ENCODE peak calls at places on chromosomes 3 and 15, in four cellular contexts. K, T, U and B are unnamed samples.

GRCh38 chr3:60079076-60079475 is 1029.3 kb upstream of the CFAP20DC start:
- DNase-seq in K (peak; percentile 85), T (peak; percentile 8), U (peak; percentile 60), B (no peak)

GRCh38 chr3:175941352-175941751 is 1082.2 kb downstream of the NAALADL2 start:
- DNase-seq in K (peak; percentile 30), T (peak; percentile 25), U (peak; percentile 79), B (no peak)

GRCh38 chr3:112134335-112135124 is 1.5 kb upstream of the GCSAM start:
- DNase-seq in K (peak; percentile 44), T (no peak), U (no peak), B (no peak)

GRCh38 chr3:55518451-55518850 is 31.3 kb upstream of the WNT5A start:
- DNase-seq in K (no peak), T (no peak), U (no peak), B (peak; percentile 29)

GRCh38 chr3:197362086-197362485 is 63.7 kb upstream of the DLG1 start:
- DNase-seq in K (no peak), T (no peak), U (no peak), B (no peak)

GRCh38 chr3:126389112-126389791 is 5.5 kb upstream of the CFAP100 start:
- DNase-seq in K (peak; percentile 81), T (peak; percentile 97), U (peak; percentile 97), B (peak; percentile 90)

GRCh38 chr3:13890377-13891016 is 10.6 kb upstream of the WNT7A start:
- DNase-seq in K (peak; percentile 46), T (no peak), U (no peak), B (no peak)

GRCh38 chr15:33201376-33202189 is 7.1 kb upstream of the FMN1 start:
- DNase-seq in K (peak; percentile 50), T (peak; percentile 87), U (peak; percentile 77), B (peak; percentile 77)

GRCh38 chr15:92429378-92430066 is 35.8 kb downstream of the ST8SIA2 start:
- DNase-seq in K (no peak), T (peak; percentile 65), U (peak; percentile 61), B (peak; percentile 91)

GRCh38 chr3:128906031-128906803 is 26.8 kb downstream of the ACAD9 start:
- DNase-seq in K (no peak), T (no peak), U (no peak), B (no peak)

GRCh38 chr15:27058939-27059338 is 88.0 kb downstream of the GABRG3 start:
- DNase-seq in K (no peak), T (no peak), U (no peak), B (no peak)

GRCh38 chr3:38136272-38136806 is 588 bp downstream of the ACAA1 start:
- DNase-seq in K (peak; percentile 30), T (no peak), U (peak; percentile 59), B (peak; percentile 72)

GRCh38 chr3:149186726-149187125 is 34.9 kb downstream of the CP start:
- DNase-seq in K (no peak), T (peak; percentile 7), U (peak; percentile 57), B (no peak)

GRCh38 chr3:171598990-171599389 is 138.8 kb upstream of the TNIK start:
- DNase-seq in K (no peak), T (no peak), U (no peak), B (no peak)

GRCh38 chr3:118628704-118629341 is 405.8 kb downstream of the IGSF11 start:
- DNase-seq in K (peak; percentile 46), T (peak; percentile 88), U (peak; percentile 92), B (peak; percentile 72)

GRCh38 chr3:157436583-157437300 is at the start of gene PTX3:
- DNase-seq in K (no peak), T (peak; percentile 51), U (peak; percentile 54), B (peak; percentile 87)

GRCh38 chr15:59846100-59846499 is 157.0 kb upstream of the BNIP2 start:
- DNase-seq in K (no peak), T (no peak), U (no peak), B (no peak)

GRCh38 chr3:72924055-72924454 is 36.2 kb downstream of the GXYLT2 start:
- DNase-seq in K (peak; percentile 13), T (peak; percentile 6), U (peak; percentile 43), B (no peak)

GRCh38 chr3:158369279-158369678 is 201.7 kb upstream of the MLF1 start:
- DNase-seq in K (no peak), T (no peak), U (no peak), B (no peak)

GRCh38 chr3:110526732-110527727 is 544.6 kb upstream of the NECTIN3 start:
- DNase-seq in K (no peak), T (peak; percentile 10), U (peak; percentile 61), B (peak; percentile 94)

GRCh38 chr3:188052966-188053340 is 101.0 kb upstream of the LPP start:
- DNase-seq in K (no peak), T (no peak), U (no peak), B (no peak)

GRCh38 chr3:41259449-41260062 is 60.3 kb downstream of the CTNNB1 start:
- DNase-seq in K (no peak), T (no peak), U (no peak), B (peak; percentile 54)

GRCh38 chr3:45225465-45226205 is 452 bp downstream of the TMEM158 start:
- DNase-seq in K (no peak), T (peak; percentile 74), U (peak; percentile 57), B (peak; percentile 73)

GRCh38 chr3:94272030-94272429 is 209.2 kb downstream of the NSUN3 start:
- DNase-seq in K (no peak), T (no peak), U (no peak), B (no peak)

GRCh38 chr3:94525039-94525438 is 462.2 kb downstream of the NSUN3 start:
- DNase-seq in K (no peak), T (peak; percentile 61), U (peak; percentile 8), B (no peak)

GRCh38 chr3:136209921-136210320 is 13.8 kb upstream of the MSL2 start:
- DNase-seq in K (no peak), T (no peak), U (no peak), B (peak; percentile 32)

GRCh38 chr3:11536936-11537612 is 106.6 kb downstream of the VGLL4 start:
- DNase-seq in K (no peak), T (no peak), U (no peak), B (no peak)

GRCh38 chr3:72818915-72819314 is 29.3 kb downstream of the SHQ1 start:
- DNase-seq in K (no peak), T (no peak), U (no peak), B (peak; percentile 91)

GRCh38 chr15:73704869-73705645 is 20.9 kb downstream of the CD276 start:
- DNase-seq in K (peak; percentile 67), T (peak; percentile 78), U (peak; percentile 89), B (peak; percentile 66)

GRCh38 chr3:135917076-135917475 is 48.5 kb upstream of the PPP2R3A start:
- DNase-seq in K (no peak), T (no peak), U (no peak), B (no peak)

DNA sequence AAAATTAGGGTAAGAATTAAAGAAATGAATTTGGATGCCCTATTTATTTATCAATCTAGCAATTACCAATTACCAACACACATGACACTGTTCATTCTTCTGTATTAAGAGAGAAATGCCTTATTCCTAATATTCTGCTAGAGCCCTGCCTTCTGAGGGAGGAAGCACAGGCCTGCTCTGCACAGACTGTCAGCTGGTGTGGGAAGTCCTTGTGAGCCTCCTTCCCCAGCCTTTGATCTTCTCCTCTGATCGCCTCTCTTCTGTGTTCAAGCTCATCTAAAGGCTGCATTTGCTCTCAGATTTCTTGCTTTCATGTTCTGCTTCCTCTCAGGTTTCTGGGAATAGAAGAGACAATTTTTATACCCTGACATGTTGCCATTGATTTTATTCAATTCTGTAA is 290.7 kb upstream of the UMPS start:
- DNase-seq in K (no peak), T (no peak), U (peak; percentile 21), B (no peak)
- TF ChIP-seq EZH2phosphoT487 in K (no peak), T (no peak), U (no peak), B (no peak)

DNA sequence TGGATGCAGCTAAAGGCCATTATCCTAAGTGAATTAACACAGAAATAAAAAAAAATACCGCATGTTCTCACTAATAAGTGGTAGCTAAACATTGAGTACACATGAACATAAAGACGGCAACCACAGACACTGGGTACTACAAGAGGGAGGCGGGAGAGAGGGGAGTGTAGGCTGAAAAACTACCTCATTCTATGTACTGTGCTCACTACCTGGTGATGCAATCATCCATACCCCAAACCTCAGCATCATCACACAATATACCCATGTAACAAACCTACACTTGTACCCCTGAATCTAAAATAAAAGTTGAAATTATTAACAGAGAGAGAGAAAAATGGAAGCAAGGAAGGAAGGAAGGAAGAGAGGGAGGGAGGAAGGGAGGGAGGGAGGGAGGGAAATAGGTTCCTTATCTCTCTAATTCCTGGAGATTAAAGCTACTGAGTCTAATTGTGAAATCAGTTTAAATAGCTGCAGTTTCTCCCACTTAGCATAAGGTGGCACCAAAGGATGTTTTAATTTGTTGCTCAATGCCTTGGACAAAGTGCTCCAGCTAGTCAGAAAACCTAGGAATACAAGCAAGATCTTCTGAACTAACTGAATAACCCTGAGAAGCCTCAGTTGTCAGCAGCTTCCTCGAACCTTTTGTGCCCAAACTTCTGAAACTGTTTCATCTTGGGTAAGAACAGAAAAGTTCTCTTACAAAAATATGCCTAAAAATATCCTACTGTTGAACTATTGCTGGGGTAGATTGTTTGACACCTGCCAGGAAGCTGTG is 79.4 kb upstream of the ATP11B start:
- DNase-seq in K (peak; percentile 80), T (peak; percentile 73), U (peak; percentile 82), B (peak; percentile 80)
- TF ChIP-seq EZH2phosphoT487 in K (no peak), T (no peak), U (no peak), B (no peak)

GRCh38 chr3:46713048-46713897 is 4.4 kb downstream of the PRSS50 start:
- DNase-seq in K (no peak), T (no peak), U (no peak), B (no peak)
- TF ChIP-seq EZH2phosphoT487 in K (no peak), T (no peak), U (no peak), B (no peak)

GRCh38 chr3:150945226-150945625 is 27.3 kb downstream of the CLRN1 start:
- DNase-seq in K (no peak), T (no peak), U (no peak), B (peak; percentile 82)
- TF ChIP-seq EZH2phosphoT487 in K (no peak), T (no peak), U (no peak), B (no peak)

GRCh38 chr3:169041677-169042171 is 621.8 kb downstream of the MECOM start:
- DNase-seq in K (no peak), T (peak; percentile 21), U (peak; percentile 15), B (peak; percentile 88)
- TF ChIP-seq EZH2phosphoT487 in K (no peak), T (no peak), U (no peak), B (no peak)

GRCh38 chr3:25895443-25895842 is 105.6 kb downstream of the OXSM start:
- DNase-seq in K (no peak), T (no peak), U (peak; percentile 41), B (peak; percentile 37)

GRCh38 chr3:25899352-25900101 is 109.6 kb downstream of the OXSM start:
- DNase-seq in K (no peak), T (no peak), U (no peak), B (no peak)

GRCh38 chr3:25894101-25894500 is 104.2 kb downstream of the OXSM start:
- DNase-seq in K (no peak), T (no peak), U (no peak), B (no peak)

GRCh38 chr3:25895031-25895430 is 105.1 kb downstream of the OXSM start:
- DNase-seq in K (no peak), T (no peak), U (no peak), B (no peak)

DNA sequence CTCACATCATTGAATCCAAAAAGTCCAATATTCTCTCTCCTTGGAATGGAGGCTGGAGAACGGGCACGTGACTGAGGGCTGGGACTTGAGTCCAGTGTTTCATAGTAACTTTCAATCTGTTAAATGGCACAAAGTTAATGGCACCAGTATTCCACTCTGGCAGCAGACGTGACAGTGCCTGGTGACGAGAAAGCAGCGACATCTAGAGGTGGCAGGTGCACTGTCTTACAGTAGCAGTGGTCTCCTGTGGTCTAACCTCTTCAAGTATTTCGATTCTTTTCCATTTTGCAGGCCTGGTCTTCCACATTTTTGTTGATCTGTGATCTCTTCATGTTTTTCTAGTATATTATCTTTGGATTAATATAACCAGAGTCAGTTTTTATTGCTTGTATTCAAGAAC is 107.1 kb downstream of the OXSM start:
- DNase-seq in K (peak; percentile 71), T (peak; percentile 55), U (peak; percentile 76), B (peak; percentile 29)
- TF ChIP-seq EZH2phosphoT487 in K (no peak), T (no peak), U (no peak), B (no peak)

GRCh38 chr3:160447544-160447943 is 2.0 kb downstream of the TRIM59 start:
- DNase-seq in K (no peak), T (no peak), U (no peak), B (peak; percentile 77)
- TF ChIP-seq EZH2phosphoT487 in K (no peak), T (no peak), U (no peak), B (no peak)